ENCODE peak calls at places on chromosomes 4 and X, in four cellular contexts. J is upper lobe of right lung; D is heart left ventricle; H is CD8-positive, alpha-beta T cell. B is an unnamed sample.

GRCh38 chr4:138327334-138327733 is 85.2 kb upstream of the SLC7A11 start:
- DNase-seq in J (no peak), D (no peak), H (no peak), B (no peak)

GRCh38 chrX:152647978-152648377 is 10.3 kb downstream of the GABRQ start:
- DNase-seq in J (no peak), D (no peak), H (no peak), B (no peak)

GRCh38 chr4:536351-536972 is 37.5 kb downstream of the PIGG start:
- DNase-seq in J (no peak), D (peak; percentile 63), H (no peak), B (no peak)

GRCh38 chr4:1061747-1062146 is 50.3 kb downstream of the FGFRL1 start:
- DNase-seq in J (no peak), D (no peak), H (no peak), B (no peak)

GRCh38 chr4:104472766-104473165 is 21.9 kb downstream of the CXXC4 start:
- DNase-seq in J (no peak), D (no peak), H (no peak), B (no peak)

GRCh38 chr4:102356562-102357202 is 11.4 kb upstream of the SLC39A8 start:
- DNase-seq in J (no peak), D (no peak), H (no peak), B (no peak)

GRCh38 chr4:98517444-98518021 is 140.9 kb downstream of the TSPAN5 start:
- DNase-seq in J (no peak), D (no peak), H (no peak), B (no peak)

GRCh38 chrX:41275661-41276609 is 58.0 kb upstream of the DDX3X start:
- DNase-seq in J (peak; percentile 83), D (peak; percentile 78), H (peak; percentile 74), B (peak; percentile 66)

GRCh38 chrX:150361777-150362351 is 1.3 kb upstream of the MAMLD1 start:
- DNase-seq in J (no peak), D (peak; percentile 44), H (peak; percentile 55), B (peak; percentile 9)

GRCh38 chrX:116276191-116276700 is 105.7 kb downstream of the AGTR2 start:
- DNase-seq in J (no peak), D (no peak), H (no peak), B (no peak)

GRCh38 chr4:76754439-76754838 is 143.5 kb downstream of the SOWAHB start:
- DNase-seq in J (no peak), D (peak; percentile 51), H (no peak), B (no peak)

GRCh38 chr4:181168406-181168805 is 1074.8 kb upstream of the TENM3 start:
- DNase-seq in J (no peak), D (no peak), H (no peak), B (no peak)

DNA sequence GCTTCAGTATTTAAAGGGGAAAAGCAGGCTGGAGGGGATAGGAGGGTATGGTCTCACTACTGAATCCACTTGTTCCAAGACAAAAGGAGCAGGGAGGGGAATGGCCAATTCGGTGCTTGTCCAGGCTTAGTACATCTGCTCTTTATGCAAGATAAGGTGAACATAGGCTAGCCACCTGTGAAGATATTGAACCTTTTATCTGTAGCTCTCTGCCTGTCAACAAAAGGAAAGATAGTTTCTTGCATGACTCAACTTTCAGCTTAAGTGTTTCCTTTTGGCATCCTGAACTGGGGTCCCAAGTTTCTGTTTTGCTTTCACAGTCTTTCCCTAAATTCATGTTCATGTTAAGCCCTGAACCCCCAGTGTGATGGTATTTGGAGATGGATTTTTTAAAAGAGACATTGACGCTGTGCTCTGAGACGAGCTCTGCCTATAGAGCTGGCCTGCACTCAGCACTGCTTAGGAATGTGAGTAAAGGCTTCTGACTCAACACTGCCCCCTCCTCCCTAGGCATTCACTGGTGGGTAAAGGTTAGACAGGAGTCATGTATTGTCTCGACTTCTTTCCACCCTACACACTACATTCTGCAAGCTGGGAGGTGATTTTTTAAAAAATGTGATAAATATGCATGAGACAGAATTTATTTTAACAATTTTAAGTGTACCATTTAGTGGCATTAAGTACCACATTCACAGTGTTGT is 28.2 kb downstream of the FAM149A start:
- DNase-seq in J (no peak), D (no peak), H (no peak), B (no peak)
- TF ChIP-seq CTCF in J (no peak), D (no peak), H (no peak), B (no peak)

GRCh38 chr4:4502694-4503311 is 39.0 kb downstream of the STX18 start:
- DNase-seq in J (no peak), D (no peak), H (no peak), B (no peak)
- H3K4me3 ChIP-seq in J (no peak overlapping the region), D (no peak overlapping the region), H (peak overlapping the region; percentile 45), B (no peak overlapping the region)

DNA sequence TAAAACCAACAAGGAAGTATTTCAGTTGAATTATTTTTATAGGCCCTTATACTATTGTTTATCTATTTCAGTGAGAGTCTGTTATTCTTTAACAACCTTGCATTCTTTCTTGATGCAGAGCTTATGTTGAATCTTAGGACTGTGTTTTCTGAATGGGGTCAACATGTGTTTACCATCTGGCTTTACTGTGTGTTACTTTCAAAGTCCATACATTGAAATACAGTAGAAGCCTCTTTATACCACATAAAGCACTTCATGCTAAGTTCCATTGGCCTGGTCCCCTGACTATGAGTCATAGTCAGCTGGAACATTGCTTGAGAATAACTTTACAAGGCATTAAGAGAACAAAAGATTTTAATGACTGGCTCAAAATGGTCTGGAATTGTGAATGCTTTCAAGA is 152.7 kb downstream of the GASK1B start:
- DNase-seq in J (no peak), D (no peak), H (no peak), B (no peak)
- H3K27ac ChIP-seq in J (no peak overlapping the region), D (peak overlapping the region; percentile 1), H (no peak overlapping the region), B (peak overlapping the region; percentile 63)

GRCh38 chr4:152779513-152780266 is at the start of the genes ARFIP1 and TIGD4:
- DNase-seq in J (peak; percentile 99), D (peak; percentile 99), H (peak; percentile 96), B (peak; percentile 97)
- TF ChIP-seq CTCF in J (peak; percentile 26), D (peak; percentile 12), H (no peak), B (peak; percentile 52)

DNA sequence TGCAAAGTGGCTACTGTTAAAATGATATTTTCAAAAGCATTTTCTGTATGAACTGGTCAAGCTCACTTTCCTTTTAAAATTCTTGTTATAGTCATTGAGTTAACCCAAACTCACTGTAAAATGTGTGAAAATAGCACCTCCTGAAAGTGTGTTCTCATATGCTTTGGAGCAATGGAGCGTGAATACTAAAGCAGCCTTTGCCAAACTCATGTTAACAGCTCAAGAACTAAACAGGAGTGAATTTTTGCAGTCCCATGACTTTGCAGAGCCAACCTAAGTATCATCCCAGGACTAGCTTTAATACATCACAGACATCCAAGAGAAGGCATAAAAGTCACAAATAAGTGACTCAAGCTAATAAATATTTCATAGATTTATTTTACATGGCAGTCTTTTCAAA is 2.3 kb downstream of the AMMECR1 start:
- DNase-seq in J (no peak), D (no peak), H (no peak), B (no peak)
- H3K4me3 ChIP-seq in J (peak overlapping the region; percentile 64), D (no peak overlapping the region), H (no peak overlapping the region), B (no peak overlapping the region)

B was measured in heart right ventricle.